ENCODE peak calls at places on chromosomes 1 and 21, in six cellular contexts. One of them, this sample, is unnamed.

GRCh38 chr1:248847181-248847955 is 9.3 kb downstream of the ZNF672 start:
- DNase-seq in kidney epithelial cell: no peak
- DNase-seq in AG04450: no peak
- DNase-seq in NCI-H1105 treated with DMSO at 0.1 percent for 48 hours: no peak
- DNase-seq in mesenchymal stem cell: no peak
- DNase-seq in NAMALWA: no peak
- DNase-seq in this sample: no peak

GRCh38 chr1:17911789-17912188 is 156.7 kb downstream of the ACTL8 start:
- DNase-seq in mesenchymal stem cell: no peak
- DNase-seq in NCI-H1105 treated with DMSO at 0.1 percent for 48 hours: no peak
- DNase-seq in AG04450: no peak
- DNase-seq in kidney epithelial cell: no peak
- DNase-seq in NAMALWA: no peak
- DNase-seq in this sample: no peak

GRCh38 chr21:25639167-25639921 is at the start of gene JAM2:
- DNase-seq in NAMALWA: peak
- DNase-seq in kidney epithelial cell: no peak
- DNase-seq in AG04450: no peak
- DNase-seq in NCI-H1105 treated with DMSO at 0.1 percent for 48 hours: peak
- DNase-seq in mesenchymal stem cell: peak
- DNase-seq in this sample: peak

GRCh38 chr1:68442822-68443556 is 6.8 kb downstream of the RPE65 start:
- DNase-seq in AG04450: peak
- DNase-seq in mesenchymal stem cell: peak
- DNase-seq in NCI-H1105 treated with DMSO at 0.1 percent for 48 hours: peak
- DNase-seq in kidney epithelial cell: peak
- DNase-seq in NAMALWA: peak
- DNase-seq in this sample: peak

GRCh38 chr1:4825841-4826450 is 171.5 kb downstream of the AJAP1 start:
- DNase-seq in mesenchymal stem cell: no peak
- DNase-seq in AG04450: no peak
- DNase-seq in NCI-H1105 treated with DMSO at 0.1 percent for 48 hours: peak
- DNase-seq in kidney epithelial cell: no peak
- DNase-seq in NAMALWA: peak
- DNase-seq in this sample: peak

GRCh38 chr1:183185941-183186490 is at the start of gene LAMC2:
- DNase-seq in kidney epithelial cell: peak
- DNase-seq in mesenchymal stem cell: peak
- DNase-seq in AG04450: no peak
- DNase-seq in NCI-H1105 treated with DMSO at 0.1 percent for 48 hours: peak
- DNase-seq in NAMALWA: no peak
- DNase-seq in this sample: peak

GRCh38 chr1:6263716-6264115 is 2.8 kb upstream of the GPR153 start:
- DNase-seq in mesenchymal stem cell: no peak
- DNase-seq in kidney epithelial cell: no peak
- DNase-seq in AG04450: no peak
- DNase-seq in NCI-H1105 treated with DMSO at 0.1 percent for 48 hours: no peak
- DNase-seq in NAMALWA: no peak
- DNase-seq in this sample: no peak

GRCh38 chr1:225980005-225980404 is 19.1 kb downstream of the SDE2 start:
- DNase-seq in NAMALWA: no peak
- DNase-seq in mesenchymal stem cell: no peak
- DNase-seq in NCI-H1105 treated with DMSO at 0.1 percent for 48 hours: peak
- DNase-seq in AG04450: no peak
- DNase-seq in kidney epithelial cell: no peak
- DNase-seq in this sample: no peak

GRCh38 chr1:181179980-181180964 is 91.8 kb downstream of the IER5 start:
- DNase-seq in NAMALWA: peak
- DNase-seq in kidney epithelial cell: no peak
- DNase-seq in NCI-H1105 treated with DMSO at 0.1 percent for 48 hours: peak
- DNase-seq in AG04450: peak
- DNase-seq in mesenchymal stem cell: peak
- DNase-seq in this sample: peak

GRCh38 chr1:10920063-10920626 is 92.3 kb upstream of the TARDBP start:
- DNase-seq in NCI-H1105 treated with DMSO at 0.1 percent for 48 hours: no peak
- DNase-seq in AG04450: no peak
- DNase-seq in NAMALWA: no peak
- DNase-seq in kidney epithelial cell: no peak
- DNase-seq in mesenchymal stem cell: no peak
- DNase-seq in this sample: no peak

GRCh38 chr1:15245593-15246325 is 1.3 kb upstream of the FHAD1 start:
- DNase-seq in kidney epithelial cell: no peak
- DNase-seq in NAMALWA: no peak
- DNase-seq in NCI-H1105 treated with DMSO at 0.1 percent for 48 hours: no peak
- DNase-seq in AG04450: no peak
- DNase-seq in mesenchymal stem cell: peak
- DNase-seq in this sample: no peak

GRCh38 chr1:167086033-167086432 is 4.1 kb downstream of the GPA33 start:
- DNase-seq in NAMALWA: no peak
- DNase-seq in NCI-H1105 treated with DMSO at 0.1 percent for 48 hours: no peak
- DNase-seq in mesenchymal stem cell: no peak
- DNase-seq in kidney epithelial cell: no peak
- DNase-seq in AG04450: no peak
- DNase-seq in this sample: no peak

GRCh38 chr1:201859424-201859823 is 29.3 kb upstream of the SHISA4 start:
- DNase-seq in NCI-H1105 treated with DMSO at 0.1 percent for 48 hours: no peak
- DNase-seq in NAMALWA: no peak
- DNase-seq in mesenchymal stem cell: no peak
- DNase-seq in kidney epithelial cell: no peak
- DNase-seq in AG04450: no peak
- DNase-seq in this sample: no peak

GRCh38 chr21:27586986-27587385 is 620.1 kb upstream of the ADAMTS5 start:
- DNase-seq in NCI-H1105 treated with DMSO at 0.1 percent for 48 hours: no peak
- DNase-seq in NAMALWA: no peak
- DNase-seq in kidney epithelial cell: no peak
- DNase-seq in mesenchymal stem cell: no peak
- DNase-seq in AG04450: no peak
- DNase-seq in this sample: no peak

GRCh38 chr1:101781437-101781836 is 215.3 kb downstream of the OLFM3 start:
- DNase-seq in NCI-H1105 treated with DMSO at 0.1 percent for 48 hours: peak
- DNase-seq in kidney epithelial cell: peak
- DNase-seq in mesenchymal stem cell: peak
- DNase-seq in AG04450: no peak
- DNase-seq in NAMALWA: peak
- DNase-seq in this sample: no peak

GRCh38 chr21:45494135-45494850 is 47.9 kb downstream of the SLC19A1 start:
- DNase-seq in NAMALWA: no peak
- DNase-seq in NCI-H1105 treated with DMSO at 0.1 percent for 48 hours: no peak
- DNase-seq in AG04450: no peak
- DNase-seq in kidney epithelial cell: no peak
- DNase-seq in mesenchymal stem cell: no peak
- DNase-seq in this sample: no peak

GRCh38 chr21:39444406-39445145 is 1.0 kb downstream of the LCA5L start:
- DNase-seq in mesenchymal stem cell: peak
- DNase-seq in NAMALWA: peak
- DNase-seq in AG04450: no peak
- DNase-seq in NCI-H1105 treated with DMSO at 0.1 percent for 48 hours: no peak
- DNase-seq in kidney epithelial cell: no peak
- DNase-seq in this sample: no peak

GRCh38 chr1:8055973-8056372 is 29.9 kb upstream of the ERRFI1 start:
- DNase-seq in NAMALWA: no peak
- DNase-seq in AG04450: no peak
- DNase-seq in NCI-H1105 treated with DMSO at 0.1 percent for 48 hours: no peak
- DNase-seq in kidney epithelial cell: no peak
- DNase-seq in mesenchymal stem cell: peak
- DNase-seq in this sample: no peak

GRCh38 chr1:167601442-167602380 is 28.3 kb upstream of the RCSD1 start:
- DNase-seq in NCI-H1105 treated with DMSO at 0.1 percent for 48 hours: no peak
- DNase-seq in NAMALWA: peak
- DNase-seq in mesenchymal stem cell: peak
- DNase-seq in kidney epithelial cell: no peak
- DNase-seq in AG04450: no peak
- DNase-seq in this sample: peak

GRCh38 chr1:238991730-238992490 is 394.5 kb upstream of the CHRM3 start:
- DNase-seq in mesenchymal stem cell: no peak
- DNase-seq in NCI-H1105 treated with DMSO at 0.1 percent for 48 hours: no peak
- DNase-seq in AG04450: no peak
- DNase-seq in NAMALWA: no peak
- DNase-seq in kidney epithelial cell: no peak
- DNase-seq in this sample: no peak

GRCh38 chr1:114685851-114686250 is 9.5 kb downstream of the AMPD1 start:
- DNase-seq in mesenchymal stem cell: no peak
- DNase-seq in AG04450: no peak
- DNase-seq in NCI-H1105 treated with DMSO at 0.1 percent for 48 hours: no peak
- DNase-seq in kidney epithelial cell: no peak
- DNase-seq in NAMALWA: no peak
- DNase-seq in this sample: no peak

GRCh38 chr1:39753132-39754025 is 14.7 kb downstream of the PPIE start:
- DNase-seq in mesenchymal stem cell: no peak
- DNase-seq in NCI-H1105 treated with DMSO at 0.1 percent for 48 hours: no peak
- DNase-seq in AG04450: no peak
- DNase-seq in NAMALWA: no peak
- DNase-seq in kidney epithelial cell: no peak
- DNase-seq in this sample: no peak